ENCODE peak calls at places on chromosomes 4 and X, in five cellular contexts. N is tibial nerve, H is body of pancreas, W is heart left ventricle, V is ovary. D is an unnamed sample.

GRCh38 chr4:13170131-13170530 is 314.0 kb downstream of the RAB28 start:
- DNase-seq in N (no peak), H (no peak), W (no peak), V (no peak), D (no peak)

GRCh38 chr4:159273126-159273438 is 170.2 kb downstream of the RAPGEF2 start:
- DNase-seq in N (no peak), H (peak; percentile 16), W (no peak), V (no peak), D (no peak)

GRCh38 chr4:183130328-183131155 is 31.5 kb downstream of the WWC2 start:
- DNase-seq in N (no peak), H (peak; percentile 72), W (peak; percentile 77), V (no peak), D (peak; percentile 83)

GRCh38 chr4:129550281-129550785 is 454.4 kb downstream of the C4orf33 start:
- DNase-seq in N (no peak), H (no peak), W (no peak), V (no peak), D (no peak)

GRCh38 chr4:75995727-75996126 is 5.0 kb upstream of the SDAD1 start:
- DNase-seq in N (no peak), H (no peak), W (no peak), V (no peak), D (no peak)

GRCh38 chrX:140764401-140764919 is 54.9 kb downstream of the LINC00632 start:
- DNase-seq in N (no peak), H (peak; percentile 12), W (peak; percentile 53), V (no peak), D (no peak)

GRCh38 chr4:99506781-99507180 is 4.0 kb upstream of the C4orf17 start:
- DNase-seq in N (no peak), H (no peak), W (no peak), V (no peak), D (no peak)

GRCh38 chr4:5206391-5206790 is 155.1 kb downstream of the STK32B start:
- DNase-seq in N (peak; percentile 21), H (no peak), W (peak; percentile 48), V (no peak), D (no peak)

GRCh38 chr4:54189140-54189539 is 40.0 kb upstream of the PDGFRA start:
- DNase-seq in N (no peak), H (no peak), W (no peak), V (no peak), D (no peak)

DNA sequence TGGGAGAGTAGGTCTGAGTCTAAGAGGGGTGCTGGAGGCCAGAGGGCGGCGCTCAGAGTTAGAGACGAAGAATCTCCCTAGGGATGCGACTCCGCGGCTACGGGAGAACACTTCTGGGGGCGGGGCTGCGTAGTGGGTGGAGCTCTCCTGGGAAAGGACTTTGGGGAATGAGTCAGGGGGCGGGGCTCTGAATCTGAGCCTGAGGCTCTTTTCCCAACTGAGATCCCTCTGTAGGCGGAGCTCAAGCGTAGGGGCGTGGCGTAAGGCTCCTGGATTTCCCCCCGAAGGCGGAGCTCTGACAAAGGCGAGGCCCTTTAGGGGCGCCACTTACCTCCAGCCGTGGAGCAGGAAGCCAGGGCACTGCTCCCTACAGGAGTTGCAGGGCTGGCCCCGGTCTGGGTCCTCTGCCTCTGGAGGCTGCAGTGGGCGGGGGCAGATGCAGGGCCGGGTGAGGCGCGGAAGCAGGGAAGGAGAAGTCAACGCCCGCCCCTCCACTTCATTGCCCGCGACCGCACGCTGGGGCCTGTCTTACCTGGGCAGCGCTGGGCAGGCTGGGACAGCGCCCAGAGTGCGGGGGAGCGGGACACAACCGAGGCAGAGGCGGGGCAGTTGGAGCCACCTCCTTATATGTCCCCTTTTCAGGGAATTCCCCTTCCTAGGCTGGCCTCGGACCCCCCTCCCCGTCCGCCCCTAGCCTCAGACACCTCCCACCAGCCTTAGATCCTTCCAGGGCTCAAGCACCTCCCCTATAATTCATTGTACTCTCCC is 1.7 kb downstream of the PRICKLE3 start:
- DNase-seq in N (peak; percentile 89), H (peak; percentile 94), W (peak; percentile 93), V (peak; percentile 97), D (peak; percentile 66)
- TF ChIP-seq POLR2A in N (peak; percentile 28), H (peak; percentile 74), W (peak; percentile 65), V (peak; percentile 50), D (no peak)

DNA sequence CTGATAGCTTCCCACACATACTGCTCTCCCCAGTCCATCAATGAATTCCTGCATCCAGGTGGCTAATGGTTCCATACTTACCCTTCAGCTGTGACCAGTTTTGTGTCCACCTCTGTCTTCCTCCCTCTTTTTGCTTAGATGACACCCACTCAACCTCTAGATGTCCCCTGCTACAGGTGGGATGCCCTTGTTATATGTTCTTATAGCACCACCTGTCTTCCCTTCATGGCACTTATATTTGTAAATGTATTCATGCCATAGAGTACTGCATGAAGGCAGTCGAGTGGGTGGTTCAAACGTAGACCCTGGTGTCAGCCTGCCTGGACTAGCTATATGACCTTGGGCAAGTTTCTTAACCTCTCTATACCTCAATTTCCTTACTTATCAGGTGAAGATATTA is 6.5 kb upstream of the USP46 start:
- DNase-seq in N (no peak), H (no peak), W (no peak), V (no peak), D (no peak)
- TF ChIP-seq CTCF in N (no peak), H (peak; percentile 24), W (peak; percentile 22), V (no peak), D (peak; percentile 16)

GRCh38 chrX:155027509-155028066 is 944 bp downstream of the FUNDC2 start:
- DNase-seq in N (no peak), H (peak; percentile 30), W (no peak), V (no peak), D (no peak)

GRCh38 chrX:155028192-155028591 is 1.5 kb downstream of the FUNDC2 start:
- DNase-seq in N (no peak), H (no peak), W (no peak), V (no peak), D (no peak)

GRCh38 chrX:155026420-155026726 is 271 bp upstream of the FUNDC2 start:
- DNase-seq in N (no peak), H (no peak), W (no peak), V (no peak), D (no peak)

GRCh38 chrX:155028749-155029360 is 2.2 kb downstream of the FUNDC2 start:
- DNase-seq in N (no peak), H (no peak), W (no peak), V (no peak), D (no peak)

GRCh38 chrX:155026727-155027508 is at the start of gene FUNDC2:
- DNase-seq in N (peak; percentile 83), H (peak; percentile 96), W (peak; percentile 95), V (peak; percentile 92), D (peak; percentile 94)
- TF ChIP-seq POLR2A in N (peak; percentile 27), H (peak; percentile 86), W (no peak), V (peak; percentile 73), D (peak; percentile 82)

GRCh38 chrX:53458082-53458481 is 23.9 kb upstream of the HSD17B10 start:
- DNase-seq in N (no peak), H (no peak), W (no peak), V (no peak), D (no peak)
- TF ChIP-seq CTCF in N (no peak), H (no peak), W (no peak), V (no peak), D (no peak)

DNA sequence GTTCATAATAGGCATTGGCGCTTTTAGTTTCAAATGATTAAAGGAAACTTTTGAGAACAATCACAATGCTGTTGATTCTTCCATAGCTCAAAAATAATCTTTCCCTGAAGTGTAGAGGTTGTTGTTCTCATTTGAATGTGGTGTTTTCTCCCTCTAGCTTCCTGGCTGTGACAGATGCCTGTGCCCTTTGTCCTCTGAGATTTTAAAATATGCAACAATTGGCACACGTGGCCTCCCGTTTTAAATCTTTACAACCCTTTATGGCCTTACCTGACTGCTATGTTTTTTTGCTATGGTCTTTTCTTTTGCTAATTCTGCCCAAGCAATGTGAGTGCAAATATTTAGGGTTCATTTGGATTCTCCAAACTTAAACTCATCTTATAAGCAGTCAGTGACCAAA is 22.9 kb upstream of the CASK start:
- DNase-seq in N (no peak), H (no peak), W (no peak), V (no peak), D (no peak)
- TF ChIP-seq POLR2A in N (no peak), H (no peak), W (no peak), V (no peak), D (no peak)

GRCh38 chrX:132876509-132876837 is 82.0 kb downstream of the HS6ST2 start:
- DNase-seq in N (no peak), H (no peak), W (no peak), V (no peak), D (no peak)
- TF ChIP-seq CTCF in N (no peak), H (no peak), W (no peak), V (no peak), D (no peak)

DNA sequence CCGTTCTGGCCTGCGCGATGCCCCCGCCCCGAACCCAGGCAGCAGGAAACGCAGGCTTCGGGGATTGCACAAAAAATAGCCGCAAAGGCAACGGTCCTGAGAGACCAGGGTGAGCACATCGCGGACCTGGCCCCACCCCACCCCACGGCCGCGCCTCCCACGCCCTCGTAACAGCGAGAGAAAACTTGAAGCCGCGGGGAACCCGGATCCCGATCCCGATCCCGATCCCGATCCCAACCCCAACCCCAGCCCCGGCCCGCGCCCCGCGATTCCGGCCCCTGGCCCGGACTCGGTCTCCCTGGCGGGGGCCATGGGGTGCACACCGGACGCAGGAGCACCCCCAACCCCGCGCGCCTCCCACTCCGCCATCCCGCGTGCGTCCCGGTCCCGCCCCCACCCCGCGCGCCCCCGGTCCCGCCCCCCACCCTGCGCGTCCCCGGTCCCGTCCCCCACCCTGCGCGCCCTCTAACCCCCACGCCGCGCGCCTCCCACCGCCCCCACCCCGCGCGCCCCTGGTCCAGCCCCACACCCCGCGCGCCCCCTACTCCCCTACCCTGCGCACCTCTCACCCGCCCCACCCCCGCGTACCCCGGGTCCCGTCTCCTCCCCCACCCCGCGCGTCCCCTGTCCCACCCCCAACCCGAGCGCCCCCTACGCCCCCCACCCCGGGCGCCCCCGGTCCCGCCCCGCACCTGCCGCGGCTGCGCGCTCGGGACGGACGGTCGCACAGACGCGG is 29.0 kb downstream of the NOP14 start:
- DNase-seq in N (peak; percentile 64), H (peak; percentile 49), W (peak; percentile 73), V (peak; percentile 64), D (peak; percentile 61)
- TF ChIP-seq POLR2A in N (no peak), H (no peak), W (no peak), V (no peak), D (no peak)